ENCODE peak calls at places on chromosomes 12 and 14, in six cellular contexts. One of them, this sample, is unnamed. For H3K4me1, the result is how much of the 10 kb centered on the place peaks cover.

GRCh38 chr12:117587646-117588287 is 226.3 kb upstream of the NOS1 start:
- DNase-seq in PC-3: peak
- DNase-seq in GM23248: peak
- DNase-seq in mesenchymal stem cell: peak
- DNase-seq in fibroblast of lung: peak
- DNase-seq in Karpas-422: peak
- DNase-seq in this sample: peak

GRCh38 chr14:71931492-71932228 is 569 bp upstream of the RGS6 start:
- DNase-seq in PC-3: no peak
- DNase-seq in GM23248: peak
- DNase-seq in mesenchymal stem cell: no peak
- DNase-seq in fibroblast of lung: no peak
- DNase-seq in Karpas-422: no peak
- DNase-seq in this sample: no peak

GRCh38 chr12:113860950-113861349 is 105.2 kb downstream of the RBM19 start:
- DNase-seq in PC-3: no peak
- DNase-seq in GM23248: peak
- DNase-seq in mesenchymal stem cell: peak
- DNase-seq in fibroblast of lung: peak
- DNase-seq in Karpas-422: no peak
- DNase-seq in this sample: peak

GRCh38 chr12:30796891-30797371 is 42.2 kb upstream of the CAPRIN2 start:
- DNase-seq in PC-3: peak
- DNase-seq in GM23248: peak
- DNase-seq in mesenchymal stem cell: peak
- DNase-seq in fibroblast of lung: peak
- DNase-seq in Karpas-422: no peak
- DNase-seq in this sample: no peak

GRCh38 chr14:64715146-64715627 is 11.0 kb downstream of the PLEKHG3 start:
- DNase-seq in PC-3: no peak
- DNase-seq in GM23248: no peak
- DNase-seq in mesenchymal stem cell: no peak
- DNase-seq in fibroblast of lung: no peak
- DNase-seq in Karpas-422: no peak
- DNase-seq in this sample: no peak

GRCh38 chr12:112627851-112628250 is 163.7 kb upstream of the RPH3A start:
- DNase-seq in PC-3: no peak
- DNase-seq in GM23248: no peak
- DNase-seq in mesenchymal stem cell: no peak
- DNase-seq in fibroblast of lung: no peak
- DNase-seq in Karpas-422: no peak
- DNase-seq in this sample: no peak

GRCh38 chr14:24411468-24412454 is 13.0 kb downstream of the NYNRIN start:
- DNase-seq in PC-3: peak
- DNase-seq in GM23248: peak
- DNase-seq in mesenchymal stem cell: peak
- DNase-seq in fibroblast of lung: peak
- DNase-seq in Karpas-422: peak
- DNase-seq in this sample: peak

GRCh38 chr14:104465482-104466390 is 113.8 kb upstream of the C14orf180 start:
- DNase-seq in PC-3: no peak
- DNase-seq in GM23248: no peak
- DNase-seq in mesenchymal stem cell: no peak
- DNase-seq in fibroblast of lung: no peak
- DNase-seq in Karpas-422: peak
- DNase-seq in this sample: peak

GRCh38 chr12:29581641-29582040 is 84.2 kb upstream of the OVCH1 start:
- DNase-seq in PC-3: peak
- DNase-seq in GM23248: peak
- DNase-seq in mesenchymal stem cell: peak
- DNase-seq in fibroblast of lung: peak
- DNase-seq in Karpas-422: no peak
- DNase-seq in this sample: peak

GRCh38 chr12:50925342-50925651 is 27.0 kb upstream of the HIGD1C start:
- DNase-seq in PC-3: no peak
- DNase-seq in GM23248: no peak
- DNase-seq in mesenchymal stem cell: no peak
- DNase-seq in fibroblast of lung: no peak
- DNase-seq in Karpas-422: peak
- DNase-seq in this sample: no peak

GRCh38 chr12:46657416-46658411 is 168.1 kb downstream of the SLC38A4 start:
- DNase-seq in PC-3: no peak
- DNase-seq in GM23248: peak
- DNase-seq in mesenchymal stem cell: peak
- DNase-seq in fibroblast of lung: peak
- DNase-seq in Karpas-422: no peak
- DNase-seq in this sample: no peak

GRCh38 chr12:122395319-122395718 is 27.1 kb downstream of the CLIP1 start:
- DNase-seq in PC-3: peak
- DNase-seq in GM23248: peak
- DNase-seq in mesenchymal stem cell: peak
- DNase-seq in fibroblast of lung: peak
- DNase-seq in Karpas-422: no peak
- DNase-seq in this sample: peak

GRCh38 chr12:68189766-68190700 is 30.5 kb upstream of the IFNG start:
- DNase-seq in PC-3: peak
- DNase-seq in GM23248: peak
- DNase-seq in mesenchymal stem cell: peak
- DNase-seq in fibroblast of lung: peak
- DNase-seq in Karpas-422: no peak
- DNase-seq in this sample: peak

GRCh38 chr12:53103860-53104305 is 597 bp downstream of the SOAT2 start:
- DNase-seq in PC-3: no peak
- DNase-seq in GM23248: no peak
- DNase-seq in mesenchymal stem cell: peak
- DNase-seq in fibroblast of lung: no peak
- DNase-seq in Karpas-422: no peak
- DNase-seq in this sample: peak

GRCh38 chr12:78088391-78088832 is 257.7 kb downstream of the NAV3 start:
- DNase-seq in PC-3: no peak
- DNase-seq in GM23248: peak
- DNase-seq in mesenchymal stem cell: peak
- DNase-seq in fibroblast of lung: no peak
- DNase-seq in Karpas-422: no peak
- DNase-seq in this sample: no peak

GRCh38 chr12:106673151-106673550 is 90.3 kb downstream of the RFX4 start:
- DNase-seq in PC-3: no peak
- DNase-seq in GM23248: no peak
- DNase-seq in mesenchymal stem cell: no peak
- DNase-seq in fibroblast of lung: no peak
- DNase-seq in Karpas-422: no peak
- DNase-seq in this sample: no peak

GRCh38 chr12:100154472-100155247 is 12.0 kb upstream of the BLTP3B start:
- DNase-seq in PC-3: peak
- DNase-seq in GM23248: peak
- DNase-seq in mesenchymal stem cell: peak
- DNase-seq in fibroblast of lung: peak
- DNase-seq in Karpas-422: peak
- DNase-seq in this sample: peak

GRCh38 chr12:89243786-89244185 is 108.5 kb downstream of the DUSP6 start:
- DNase-seq in PC-3: no peak
- DNase-seq in GM23248: peak
- DNase-seq in mesenchymal stem cell: peak
- DNase-seq in fibroblast of lung: no peak
- DNase-seq in Karpas-422: no peak
- DNase-seq in this sample: no peak

GRCh38 chr12:52810554-52810953 is 3.4 kb downstream of the KRT4 start:
- DNase-seq in PC-3: no peak
- DNase-seq in GM23248: no peak
- DNase-seq in mesenchymal stem cell: no peak
- DNase-seq in fibroblast of lung: no peak
- DNase-seq in Karpas-422: no peak
- DNase-seq in this sample: no peak

GRCh38 chr12:107091381-107091780 is 2.0 kb downstream of the CRY1 start:
- DNase-seq in PC-3: peak
- DNase-seq in GM23248: peak
- DNase-seq in mesenchymal stem cell: peak
- DNase-seq in fibroblast of lung: peak
- DNase-seq in Karpas-422: no peak
- DNase-seq in this sample: no peak

GRCh38 chr12:66693901-66694513 is 15.1 kb upstream of the GRIP1 start:
- DNase-seq in PC-3: peak
- DNase-seq in GM23248: peak
- DNase-seq in mesenchymal stem cell: peak
- DNase-seq in fibroblast of lung: peak
- DNase-seq in Karpas-422: peak
- DNase-seq in this sample: peak

GRCh38 chr12:57770734-57771133 is 1.2 kb downstream of the METTL1 start:
- DNase-seq in PC-3: no peak
- DNase-seq in GM23248: no peak
- DNase-seq in mesenchymal stem cell: no peak
- DNase-seq in fibroblast of lung: no peak
- DNase-seq in Karpas-422: no peak
- DNase-seq in this sample: no peak

GRCh38 chr12:106125351-106126085 is 13.2 kb downstream of the NUAK1 start:
- DNase-seq in PC-3: no peak
- DNase-seq in GM23248: no peak
- DNase-seq in mesenchymal stem cell: no peak
- DNase-seq in fibroblast of lung: no peak
- DNase-seq in Karpas-422: no peak
- DNase-seq in this sample: no peak

GRCh38 chr12:122947352-122947792 is 18.9 kb downstream of the ABCB9 start:
- DNase-seq in PC-3: no peak
- DNase-seq in GM23248: peak
- DNase-seq in mesenchymal stem cell: no peak
- DNase-seq in fibroblast of lung: no peak
- DNase-seq in Karpas-422: no peak
- DNase-seq in this sample: peak

GRCh38 chr12:70258605-70259403 is 15.6 kb downstream of the CNOT2 start:
- DNase-seq in PC-3: no peak
- DNase-seq in GM23248: no peak
- DNase-seq in mesenchymal stem cell: no peak
- DNase-seq in fibroblast of lung: no peak
- DNase-seq in Karpas-422: no peak
- DNase-seq in this sample: no peak

GRCh38 chr14:76958975-76959710 is 69.4 kb downstream of the IRF2BPL start:
- DNase-seq in PC-3: peak
- DNase-seq in GM23248: peak
- DNase-seq in mesenchymal stem cell: peak
- DNase-seq in fibroblast of lung: peak
- DNase-seq in Karpas-422: no peak
- DNase-seq in this sample: peak
- H3K4me1 ChIP-seq in PC-3: half or more
- H3K4me1 ChIP-seq in GM23248: half or more
- H3K4me1 ChIP-seq in mesenchymal stem cell: half or more
- H3K4me1 ChIP-seq in fibroblast of lung: under half
- H3K4me1 ChIP-seq in Karpas-422: under half
- H3K4me1 ChIP-seq in this sample: half or more

DNA sequence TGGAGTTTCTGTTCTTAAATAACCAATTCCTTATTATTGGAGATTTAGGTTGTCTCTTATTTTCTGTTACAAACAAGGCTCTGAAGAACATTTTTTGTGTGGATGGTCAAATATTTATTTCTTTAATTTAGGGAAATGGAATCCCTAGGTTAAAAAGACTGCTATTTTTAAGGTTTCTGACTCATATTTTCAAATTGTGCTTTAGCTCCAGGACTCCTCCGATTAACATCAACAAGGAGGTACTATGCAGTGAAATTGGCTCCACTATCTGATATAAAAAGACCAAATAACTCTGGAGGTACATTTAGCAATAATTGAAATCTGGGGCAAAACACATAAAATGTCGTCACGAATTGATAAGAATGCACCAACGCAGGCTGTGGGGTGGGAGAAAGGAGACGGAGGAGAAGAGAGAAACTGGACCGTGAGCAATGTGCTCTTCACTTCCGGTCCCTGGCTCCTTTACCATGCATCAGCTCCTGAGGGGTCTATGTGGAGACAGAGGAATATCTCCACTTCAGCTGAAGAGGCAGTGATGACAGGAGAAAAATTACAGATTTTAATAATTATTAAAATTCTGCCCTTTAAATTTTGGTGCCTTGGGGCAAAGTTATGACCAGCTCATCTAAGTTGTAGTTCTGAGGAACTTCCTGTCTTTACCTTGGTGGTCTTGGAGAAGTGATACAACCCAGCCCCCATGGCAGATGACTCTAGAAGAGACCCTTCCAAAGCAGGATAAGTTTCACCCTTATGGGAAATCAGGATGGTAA is 90.2 kb upstream of the BTG1 start:
- DNase-seq in PC-3: no peak
- DNase-seq in GM23248: no peak
- DNase-seq in mesenchymal stem cell: no peak
- DNase-seq in fibroblast of lung: no peak
- DNase-seq in Karpas-422: no peak
- DNase-seq in this sample: peak
- H2AFZ ChIP-seq in PC-3: no peak
- H2AFZ ChIP-seq in GM23248: no peak
- H2AFZ ChIP-seq in mesenchymal stem cell: no peak
- H2AFZ ChIP-seq in fibroblast of lung: no peak
- H2AFZ ChIP-seq in Karpas-422: no peak
- H2AFZ ChIP-seq in this sample: no peak

DNA sequence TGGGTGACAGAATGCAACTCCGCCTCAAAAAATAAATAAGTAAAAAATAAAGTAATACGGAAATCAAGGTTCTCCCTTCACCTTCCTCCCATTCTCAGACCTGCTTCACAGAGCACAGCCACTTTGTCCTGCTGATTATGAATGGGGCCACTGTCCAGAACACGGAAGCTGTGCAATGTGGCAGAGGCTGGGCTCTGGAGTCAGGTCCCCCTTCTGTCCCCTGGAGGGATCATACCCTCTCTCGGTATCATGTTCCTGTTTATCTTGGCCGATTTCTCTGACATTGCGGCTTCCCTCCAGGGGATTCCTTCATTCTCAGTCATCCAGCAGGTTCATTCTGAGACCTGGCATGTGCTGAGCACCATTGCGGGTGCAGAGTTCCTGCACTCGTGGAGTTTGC is 11.3 kb downstream of the PPP2R5C start:
- DNase-seq in PC-3: peak
- DNase-seq in GM23248: no peak
- DNase-seq in mesenchymal stem cell: no peak
- DNase-seq in fibroblast of lung: no peak
- DNase-seq in Karpas-422: no peak
- DNase-seq in this sample: no peak
- H3K4me1 ChIP-seq in PC-3: under half
- H3K4me1 ChIP-seq in GM23248: under half
- H3K4me1 ChIP-seq in mesenchymal stem cell: under half
- H3K4me1 ChIP-seq in fibroblast of lung: under half
- H3K4me1 ChIP-seq in Karpas-422: half or more
- H3K4me1 ChIP-seq in this sample: under half

DNA sequence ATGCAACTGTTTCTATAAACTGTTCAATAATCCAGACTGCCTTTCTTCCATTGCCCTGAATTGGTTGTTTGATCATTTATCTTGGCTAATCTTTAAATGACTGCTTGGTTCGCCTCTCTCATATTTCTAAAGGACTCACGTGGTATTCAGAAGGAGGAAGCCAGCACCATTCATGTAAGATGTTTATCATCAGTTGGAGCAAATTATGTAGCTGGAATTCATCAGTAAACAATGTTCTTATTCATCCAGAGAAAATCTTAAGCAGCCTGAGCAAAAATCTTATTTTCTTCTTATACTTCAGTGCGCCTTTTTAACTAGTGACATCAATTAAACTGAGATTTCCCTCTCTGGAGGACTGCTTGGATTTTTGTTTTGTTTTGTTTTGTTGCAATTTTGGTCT is 538.7 kb upstream of the TMEM132C start:
- DNase-seq in PC-3: no peak
- DNase-seq in GM23248: peak
- DNase-seq in mesenchymal stem cell: no peak
- DNase-seq in fibroblast of lung: peak
- DNase-seq in Karpas-422: no peak
- DNase-seq in this sample: no peak
- H2AFZ ChIP-seq in PC-3: no peak
- H2AFZ ChIP-seq in GM23248: no peak
- H2AFZ ChIP-seq in mesenchymal stem cell: no peak
- H2AFZ ChIP-seq in fibroblast of lung: no peak
- H2AFZ ChIP-seq in Karpas-422: no peak
- H2AFZ ChIP-seq in this sample: no peak